ENCODE peak calls at places on chromosomes 13 and 19, in eight cellular contexts. W is suprapubic skin, J is transverse colon, L is endothelial cell of umbilical vein, B is GM12891, Y is SK-N-SH, D is GM12878, T is GM23338. V is an unnamed sample.

GRCh38 chr19:1673645-1674292 is 21.4 kb upstream of the TCF3 start:
- DNase-seq in W (no peak), J (no peak), L (no peak), B (no peak), Y (peak), D (no peak), T (no peak), V (no peak)

GRCh38 chr13:24141333-24141910 is 19.1 kb upstream of the SPATA13 start:
- DNase-seq in W (no peak), J (no peak), L (no peak), B (no peak), Y (no peak), D (no peak), T (no peak), V (no peak)

GRCh38 chr13:97496511-97496910 is 62.5 kb downstream of the RAP2A start:
- DNase-seq in W (no peak), J (no peak), L (no peak), B (no peak), Y (no peak), D (no peak), T (no peak), V (no peak)

GRCh38 chr19:15330801-15331418 is 1.4 kb downstream of the BRD4 start:
- DNase-seq in W (no peak), J (peak), L (peak), B (no peak), Y (peak), D (no peak), T (peak), V (no peak)

GRCh38 chr13:28623782-28624706 is 34.9 kb upstream of the POMP start:
- DNase-seq in W (no peak), J (no peak), L (no peak), B (no peak), Y (no peak), D (no peak), T (no peak), V (no peak)

GRCh38 chr19:15101479-15102082 is 5.6 kb upstream of the SYDE1 start:
- DNase-seq in W (no peak), J (peak), L (peak), B (no peak), Y (peak), D (no peak), T (peak), V (no peak)

GRCh38 chr13:52179925-52180324 is 20.5 kb upstream of the NEK3 start:
- DNase-seq in W (no peak), J (no peak), L (no peak), B (no peak), Y (no peak), D (no peak), T (no peak), V (no peak)

GRCh38 chr13:90302113-90302512 is 1045.4 kb upstream of the MIR17HG start:
- DNase-seq in W (no peak), J (no peak), L (no peak), B (no peak), Y (no peak), D (no peak), T (no peak), V (no peak)

GRCh38 chr13:98810746-98811145 is 58.3 kb upstream of the SLC15A1 start:
- DNase-seq in W (no peak), J (no peak), L (no peak), B (no peak), Y (no peak), D (no peak), T (no peak), V (no peak)

GRCh38 chr19:48664476-48664875 is 8.3 kb downstream of the NTN5 start:
- DNase-seq in W (peak), J (no peak), L (no peak), B (no peak), Y (no peak), D (no peak), T (no peak), V (no peak)

GRCh38 chr13:66618702-66619101 is 611.4 kb downstream of the PCDH9 start:
- DNase-seq in W (no peak), J (no peak), L (peak), B (no peak), Y (peak), D (no peak), T (peak), V (no peak)

GRCh38 chr19:54428323-54429175 is 13.3 kb downstream of the TTYH1 start:
- DNase-seq in W (no peak), J (no peak), L (no peak), B (no peak), Y (no peak), D (no peak), T (no peak), V (no peak)

GRCh38 chr19:10421981-10422461 is 1.7 kb downstream of the PDE4A start:
- DNase-seq in W (no peak), J (no peak), L (no peak), B (no peak), Y (no peak), D (no peak), T (no peak), V (no peak)

DNA sequence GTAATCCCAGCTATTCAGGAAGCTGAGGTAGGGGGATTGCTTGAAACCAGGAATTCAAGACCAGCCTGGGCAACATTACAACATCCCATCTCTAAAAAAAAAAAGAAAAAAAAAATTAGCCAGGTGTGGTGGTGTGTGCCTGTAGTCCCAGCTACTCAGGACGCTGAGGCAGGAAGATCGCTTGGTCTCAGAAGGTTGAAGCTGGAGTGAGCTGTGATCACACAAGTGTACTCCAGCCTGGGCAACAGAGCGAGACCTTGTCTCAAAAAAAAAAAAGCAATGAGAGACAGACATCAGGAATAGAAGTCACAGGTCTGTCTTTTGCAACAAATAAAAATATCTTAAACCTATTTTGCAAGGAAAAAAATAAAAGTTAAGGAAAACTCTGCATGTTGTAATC is 23.3 kb downstream of the TMEM38A start:
- DNase-seq in W (no peak), J (no peak), L (no peak), B (no peak), Y (no peak), D (no peak), T (no peak), V (no peak)
- TF ChIP-seq POLR2AphosphoS5 in W (no peak), J (no peak), L (no peak), B (no peak), Y (no peak), D (no peak), T (no peak), V (no peak)

DNA sequence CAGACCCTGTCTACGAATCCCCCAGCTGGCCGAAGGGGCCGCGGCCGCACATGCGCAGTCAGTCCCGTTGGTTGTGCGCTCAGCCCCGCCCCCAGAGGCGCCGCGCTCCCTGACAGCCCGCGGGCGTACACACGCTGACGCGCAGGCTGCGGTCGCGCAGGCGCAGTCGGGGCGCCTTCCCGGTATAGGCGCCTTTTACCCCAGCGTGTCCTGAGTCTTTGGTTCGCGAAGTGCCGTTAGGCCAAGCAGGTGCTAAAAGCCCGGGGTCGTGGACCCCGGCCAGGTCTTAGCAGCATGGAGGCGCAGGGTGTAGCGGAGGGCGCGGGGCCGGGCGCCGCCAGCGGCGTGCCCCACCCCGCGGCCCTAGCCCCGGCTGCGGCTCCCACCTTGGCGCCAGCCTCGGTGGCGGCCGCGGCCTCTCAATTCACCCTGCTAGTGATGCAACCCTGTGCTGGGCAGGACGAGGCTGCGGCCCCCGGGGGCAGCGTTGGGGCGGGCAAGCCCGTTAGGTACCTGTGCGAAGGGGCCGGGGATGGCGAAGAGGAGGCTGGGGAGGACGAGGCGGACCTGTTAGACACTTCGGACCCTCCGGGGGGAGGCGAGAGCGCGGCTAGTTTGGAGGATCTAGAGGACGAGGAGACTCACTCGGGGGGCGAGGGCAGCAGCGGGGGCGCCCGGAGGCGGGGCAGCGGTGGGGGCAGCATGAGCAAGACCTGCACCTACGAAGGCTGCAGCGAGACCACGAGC is at the start of gene RFXAP:
- DNase-seq in W (peak), J (peak), L (peak), B (peak), Y (peak), D (peak), T (peak), V (peak)
- TF ChIP-seq POLR2AphosphoS5 in W (no peak), J (peak), L (peak), B (no peak), Y (peak), D (peak), T (peak), V (peak)

DNA sequence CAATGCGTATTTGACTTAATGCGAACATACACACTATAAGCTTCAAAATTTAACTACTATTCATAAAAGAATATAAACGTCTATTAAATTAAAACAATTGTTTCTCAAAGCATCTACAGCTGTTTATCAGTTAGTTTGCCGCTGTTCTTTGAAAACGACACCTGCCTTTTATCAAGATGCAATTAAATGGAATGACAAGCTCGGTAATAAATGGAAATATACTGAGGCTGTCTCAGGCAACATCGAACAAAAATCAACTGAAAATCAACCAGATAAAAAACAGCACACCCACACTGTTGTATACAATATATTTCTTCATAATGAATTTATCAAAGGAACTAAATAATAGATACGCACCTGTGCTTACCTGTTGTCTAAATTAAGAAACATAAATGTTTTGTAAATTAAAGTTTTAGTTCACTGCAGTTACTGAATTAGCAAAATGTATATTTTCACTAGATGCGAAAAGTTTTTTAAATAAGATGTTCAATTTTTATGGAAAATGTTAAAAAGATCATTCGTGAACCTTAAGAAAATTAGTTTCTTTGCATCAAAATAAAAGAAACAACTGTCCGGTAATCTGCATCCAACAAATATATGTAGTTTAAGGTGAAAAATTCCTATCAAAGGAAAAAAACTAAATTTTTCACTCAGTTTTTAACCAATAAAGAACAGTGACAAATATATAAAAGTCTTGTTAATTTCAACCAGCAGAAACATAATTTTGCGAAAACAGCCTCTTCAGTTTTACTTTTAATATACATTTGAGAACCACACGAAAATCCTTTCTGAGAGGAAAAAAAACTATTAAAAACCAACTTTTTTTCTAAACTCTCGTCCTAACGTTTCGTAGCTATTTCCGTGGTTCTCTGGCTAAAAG is 64.3 kb downstream of the KCNRG start:
- DNase-seq in W (no peak), J (no peak), L (peak), B (no peak), Y (no peak), D (no peak), T (no peak), V (no peak)
- TF ChIP-seq POLR2AphosphoS5 in W (no peak), J (no peak), L (no peak), B (no peak), Y (no peak), D (no peak), T (no peak), V (no peak)

GRCh38 chr19:51458899-51459592 is 792 bp upstream of the SIGLEC8 start:
- DNase-seq in W (no peak), J (no peak), L (no peak), B (no peak), Y (no peak), D (no peak), T (no peak), V (peak)

GRCh38 chr19:51457351-51458013 is 772 bp downstream of the SIGLEC8 start:
- DNase-seq in W (no peak), J (no peak), L (no peak), B (no peak), Y (no peak), D (no peak), T (no peak), V (no peak)

GRCh38 chr19:51458051-51458645 is at the start of gene SIGLEC8:
- DNase-seq in W (no peak), J (no peak), L (no peak), B (no peak), Y (no peak), D (no peak), T (no peak), V (peak)

GRCh38 chr19:51460164-51460992 is 2.1 kb upstream of the SIGLEC8 start:
- DNase-seq in W (no peak), J (no peak), L (peak), B (no peak), Y (peak), D (no peak), T (peak), V (peak)

GRCh38 chr19:51456541-51457290 is 1.5 kb downstream of the SIGLEC8 start:
- DNase-seq in W (no peak), J (no peak), L (no peak), B (no peak), Y (no peak), D (no peak), T (no peak), V (no peak)
- TF ChIP-seq POLR2AphosphoS5 in W (no peak), J (no peak), L (no peak), B (no peak), Y (no peak), D (no peak), T (no peak), V (no peak)

DNA sequence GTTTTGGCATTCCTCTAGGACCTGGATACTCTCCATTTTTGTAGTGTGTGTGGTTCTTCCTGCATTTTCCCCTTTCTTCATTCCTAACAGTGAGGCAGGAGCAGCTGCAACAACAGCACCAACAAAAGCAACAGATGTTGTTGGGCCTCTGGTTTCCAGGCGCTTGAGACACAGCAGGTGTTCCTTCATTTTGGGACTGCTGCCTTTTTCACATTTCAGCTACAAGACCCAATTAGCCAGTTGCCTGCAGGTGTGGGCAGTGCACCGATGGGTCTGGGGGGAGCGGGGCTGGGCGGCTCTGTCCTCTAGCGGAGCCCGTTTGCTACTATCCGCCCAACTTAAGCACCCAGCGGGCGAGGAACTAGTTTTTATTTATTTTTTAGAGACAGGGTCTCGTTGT is 26.0 kb downstream of the ELF1 start:
- DNase-seq in W (no peak), J (peak), L (no peak), B (no peak), Y (no peak), D (no peak), T (peak), V (no peak)
- TF ChIP-seq POLR2AphosphoS5 in W (no peak), J (no peak), L (no peak), B (peak), Y (no peak), D (peak), T (no peak), V (no peak)

DNA sequence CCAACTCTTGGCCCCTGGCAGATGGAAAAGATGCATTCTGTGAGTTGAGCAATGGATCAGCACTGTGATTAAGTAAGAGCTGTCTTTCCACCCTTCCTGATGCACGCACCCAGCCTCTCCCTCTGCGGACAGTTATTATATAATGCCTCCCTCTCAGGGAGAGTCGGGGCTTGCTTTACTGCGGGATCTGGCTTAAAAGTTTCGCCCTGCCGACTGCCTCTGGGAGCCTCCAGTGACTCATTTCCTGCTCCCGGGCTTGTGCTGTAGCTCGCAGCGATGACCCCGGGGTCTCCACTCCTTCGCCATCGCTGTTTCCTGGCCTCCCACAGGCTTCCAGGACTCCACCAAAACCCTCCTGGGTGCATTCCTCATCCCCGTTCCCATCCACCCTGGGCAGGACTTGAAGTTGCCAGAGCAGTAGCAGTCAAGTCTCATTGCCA is 107.4 kb upstream of the SLC7A1 start:
- DNase-seq in W (peak), J (no peak), L (peak), B (no peak), Y (no peak), D (no peak), T (peak), V (no peak)
- TF ChIP-seq POLR2AphosphoS5 in W (no peak), J (no peak), L (peak), B (no peak), Y (no peak), D (no peak), T (no peak), V (no peak)

DNA sequence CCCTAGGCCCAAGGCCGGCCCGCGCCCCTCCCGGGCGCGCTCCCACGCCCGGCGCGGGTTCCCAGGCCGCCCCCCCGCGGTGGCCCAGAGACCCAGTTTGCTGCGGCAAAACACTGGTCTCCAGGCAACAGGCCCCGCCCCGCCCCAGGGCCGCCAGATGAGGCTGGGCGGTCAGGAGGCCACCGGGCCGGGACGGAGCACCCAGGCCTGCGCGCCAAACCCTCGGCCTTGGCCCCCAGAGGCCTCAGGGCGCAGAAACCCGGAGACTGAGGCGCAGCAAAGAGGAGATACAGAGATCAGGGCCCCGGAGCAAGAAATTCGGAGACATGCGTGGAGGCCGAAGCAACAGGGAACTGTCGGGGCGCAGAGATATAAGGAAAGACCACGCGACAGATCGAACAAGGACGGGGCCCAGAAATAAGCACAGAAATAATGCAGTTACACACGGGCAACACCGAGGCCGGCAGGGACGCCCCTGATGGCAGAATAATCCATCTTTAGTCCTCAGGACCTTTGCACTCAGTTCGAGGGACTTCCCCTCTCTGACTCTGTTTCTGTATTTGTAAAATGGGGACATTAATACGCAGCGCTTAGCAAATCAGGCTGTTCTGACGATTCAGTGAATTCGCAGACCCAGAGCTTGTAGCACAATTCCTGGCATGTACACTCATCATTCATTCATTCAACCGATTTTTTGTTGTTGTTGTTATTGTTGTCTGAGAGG is 20.8 kb upstream of the ERCC1 start:
- DNase-seq in W (peak), J (peak), L (peak), B (peak), Y (peak), D (no peak), T (peak), V (peak)
- TF ChIP-seq POLR2AphosphoS5 in W (peak), J (peak), L (peak), B (no peak), Y (no peak), D (no peak), T (peak), V (peak)